ENCODE peak calls at places on chromosome 1, in five cellular contexts. L is mesenchymal stem cell, O is neuronal stem cell, V is H9, E is H1. T is an unnamed sample.

GRCh38 chr1:15803380-15803779 is 4.1 kb downstream of the UQCRHL start:
- DNase-seq in L (peak), O (no peak), V (peak), E (no peak), T (peak)

GRCh38 chr1:205961405-205961804 is 18.1 kb upstream of the SLC26A9 start:
- DNase-seq in L (peak), O (no peak), V (no peak), E (no peak), T (no peak)

GRCh38 chr1:78483903-78484302 is 6.9 kb upstream of the PTGFR start:
- DNase-seq in L (no peak), O (no peak), V (peak), E (no peak), T (no peak)

GRCh38 chr1:225876900-225877510 is 5.2 kb downstream of the TMEM63A start:
- DNase-seq in L (no peak), O (no peak), V (no peak), E (no peak), T (no peak)

GRCh38 chr1:29504709-29505410 is 268.5 kb downstream of the PTPRU start:
- DNase-seq in L (no peak), O (no peak), V (peak), E (no peak), T (no peak)

GRCh38 chr1:39657923-39658485 is 13.9 kb downstream of the NT5C1A start:
- DNase-seq in L (peak), O (peak), V (peak), E (peak), T (peak)

GRCh38 chr1:77888071-77888428 is 374 bp upstream of the NEXN start:
- DNase-seq in L (peak), O (no peak), V (no peak), E (no peak), T (peak)

GRCh38 chr1:199279872-199280649 is 641.2 kb downstream of the PTPRC start:
- DNase-seq in L (no peak), O (no peak), V (no peak), E (no peak), T (no peak)

GRCh38 chr1:49226758-49227157 is 450.1 kb upstream of the BEND5 start:
- DNase-seq in L (no peak), O (no peak), V (no peak), E (no peak), T (no peak)

GRCh38 chr1:168560370-168560769 is 16.0 kb upstream of the XCL1 start:
- DNase-seq in L (no peak), O (no peak), V (no peak), E (no peak), T (no peak)

GRCh38 chr1:192167941-192168685 is 9.9 kb downstream of the RGS18 start:
- DNase-seq in L (peak), O (no peak), V (no peak), E (no peak), T (no peak)

GRCh38 chr1:37682334-37682987 is 9.9 kb upstream of the CDCA8 start:
- DNase-seq in L (peak), O (peak), V (peak), E (no peak), T (peak)

GRCh38 chr1:46187106-46187869 is 10.9 kb downstream of the POMGNT1 start:
- DNase-seq in L (no peak), O (no peak), V (no peak), E (no peak), T (no peak)

GRCh38 chr1:63892632-63893395 is 119.0 kb downstream of the ROR1 start:
- DNase-seq in L (peak), O (no peak), V (no peak), E (no peak), T (no peak)

GRCh38 chr1:25781130-25781433 is 18.9 kb upstream of the SELENON start:
- DNase-seq in L (no peak), O (no peak), V (no peak), E (no peak), T (no peak)

GRCh38 chr1:25782608-25783201 is 17.3 kb upstream of the SELENON start:
- DNase-seq in L (no peak), O (no peak), V (no peak), E (no peak), T (no peak)

GRCh38 chr1:25779387-25779786 is 20.6 kb upstream of the SELENON start:
- DNase-seq in L (no peak), O (no peak), V (no peak), E (no peak), T (no peak)

GRCh38 chr1:25780318-25781129 is 19.5 kb upstream of the SELENON start:
- DNase-seq in L (no peak), O (no peak), V (peak), E (peak), T (no peak)

GRCh38 chr1:25779894-25780293 is 20.1 kb upstream of the SELENON start:
- DNase-seq in L (no peak), O (no peak), V (no peak), E (no peak), T (no peak)
- H3K23ac ChIP-seq in L (no peak), O (no peak), V (no peak), E (no peak), T (no peak)

GRCh38 chr1:183983371-183984105 is 54.0 kb downstream of the COLGALT2 start:
- DNase-seq in L (no peak), O (no peak), V (no peak), E (no peak), T (no peak)
- H2BK12ac ChIP-seq in L (no peak), O (no peak), V (no peak), E (no peak), T (no peak)

GRCh38 chr1:115142616-115143015 is 53.3 kb upstream of the TSPAN2 start:
- DNase-seq in L (no peak), O (no peak), V (no peak), E (no peak), T (no peak)

GRCh38 chr1:115139381-115139780 is 50.1 kb upstream of the TSPAN2 start:
- DNase-seq in L (no peak), O (no peak), V (no peak), E (no peak), T (no peak)

GRCh38 chr1:115138973-115139372 is 49.7 kb upstream of the TSPAN2 start:
- DNase-seq in L (peak), O (peak), V (peak), E (peak), T (peak)

GRCh38 chr1:115140442-115141144 is 51.3 kb upstream of the TSPAN2 start:
- DNase-seq in L (no peak), O (no peak), V (no peak), E (no peak), T (peak)

DNA sequence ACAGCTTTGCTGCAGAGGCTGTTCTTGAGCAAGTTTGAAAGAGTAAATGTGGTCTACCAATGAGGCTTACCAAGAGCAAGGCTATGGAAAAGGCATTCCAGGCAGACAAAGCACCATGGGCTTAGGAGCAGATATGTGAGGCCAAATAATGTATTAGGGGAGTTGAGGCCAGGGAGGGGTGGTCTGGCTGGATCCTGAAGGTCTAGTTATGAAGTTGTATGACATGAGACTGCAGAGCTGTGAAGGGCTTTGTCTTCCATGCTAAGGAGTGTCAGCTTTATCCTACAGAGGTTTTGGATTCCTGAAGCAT is 51.8 kb upstream of the TSPAN2 start:
- DNase-seq in L (no peak), O (no peak), V (no peak), E (no peak), T (no peak)
- H3K23ac ChIP-seq in L (no peak), O (no peak), V (no peak), E (no peak), T (no peak)

GRCh38 chr1:19877821-19878636 is 4.2 kb upstream of the OTUD3 start:
- DNase-seq in L (no peak), O (no peak), V (no peak), E (no peak), T (no peak)
- H2BK12ac ChIP-seq in L (no peak), O (no peak), V (no peak), E (no peak), T (no peak)

DNA sequence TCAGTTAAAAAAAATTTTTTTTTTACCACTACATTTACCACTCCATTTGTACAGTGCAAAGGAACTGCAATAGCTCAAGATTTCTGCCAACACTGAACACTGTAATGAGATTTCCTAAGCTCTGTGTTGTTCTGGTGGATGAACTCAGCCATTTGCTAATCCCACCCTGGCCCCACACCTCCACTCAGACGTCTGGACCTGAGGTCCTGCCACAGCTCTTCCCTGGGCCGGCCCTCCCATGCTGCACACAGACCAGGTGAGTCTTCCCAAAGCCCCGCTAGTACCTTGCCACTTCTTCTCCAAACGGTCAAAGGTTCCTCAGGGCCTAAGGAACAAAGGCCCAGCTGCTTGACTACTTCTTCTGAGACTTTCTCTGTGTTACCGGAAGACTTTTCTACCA is 56.4 kb downstream of the SLC45A1 start:
- DNase-seq in L (no peak), O (no peak), V (no peak), E (no peak), T (no peak)
- H3K23ac ChIP-seq in L (peak), O (no peak), V (no peak), E (no peak), T (no peak)

T was measured in trophoblast cell.